ENCODE peak calls at places on chromosomes 12 and 14, in seven cellular contexts. One of them, this sample, is unnamed.

GRCh38 chr12:2792670-2793500 is 1.9 kb upstream of the FKBP4 start:
- DNase-seq in stomach: no peak
- DNase-seq in H1: no peak
- DNase-seq in fibroblast of lung: no peak
- DNase-seq in lower lobe of right lung: no peak
- DNase-seq in psoas muscle: no peak
- DNase-seq in mesendoderm: no peak
- DNase-seq in this sample: no peak

GRCh38 chr12:1851126-1851791 is 30.9 kb downstream of the LRTM2 start:
- DNase-seq in fibroblast of lung: peak; percentile 73
- DNase-seq in lower lobe of right lung: no peak
- DNase-seq in stomach: no peak
- DNase-seq in psoas muscle: no peak
- DNase-seq in H1: no peak
- DNase-seq in mesendoderm: no peak
- DNase-seq in this sample: no peak

GRCh38 chr14:20934148-20934762 is 21.0 kb upstream of the RNASE2 start:
- DNase-seq in psoas muscle: peak; percentile 16
- DNase-seq in fibroblast of lung: peak; percentile 5
- DNase-seq in H1: peak; percentile 96
- DNase-seq in lower lobe of right lung: peak; percentile 71
- DNase-seq in mesendoderm: peak; percentile 78
- DNase-seq in stomach: peak; percentile 36
- DNase-seq in this sample: peak; percentile 0

GRCh38 chr12:46831335-46832083 is 5.7 kb upstream of the SLC38A4 start:
- DNase-seq in lower lobe of right lung: peak; percentile 46
- DNase-seq in H1: peak; percentile 73
- DNase-seq in psoas muscle: peak; percentile 65
- DNase-seq in stomach: peak; percentile 34
- DNase-seq in fibroblast of lung: peak; percentile 24
- DNase-seq in mesendoderm: peak; percentile 33
- DNase-seq in this sample: no peak

GRCh38 chr12:48296586-48297396 is 53.9 kb downstream of the ZNF641 start:
- DNase-seq in stomach: peak; percentile 80
- DNase-seq in mesendoderm: peak; percentile 93
- DNase-seq in H1: peak; percentile 70
- DNase-seq in lower lobe of right lung: peak; percentile 90
- DNase-seq in psoas muscle: peak; percentile 65
- DNase-seq in fibroblast of lung: peak; percentile 69
- DNase-seq in this sample: peak; percentile 55

GRCh38 chr12:94327819-94328218 is 131.8 kb downstream of the CEP83 start:
- DNase-seq in psoas muscle: no peak
- DNase-seq in stomach: no peak
- DNase-seq in lower lobe of right lung: no peak
- DNase-seq in fibroblast of lung: no peak
- DNase-seq in mesendoderm: no peak
- DNase-seq in H1: no peak
- DNase-seq in this sample: no peak

GRCh38 chr12:122834229-122834920 is 882 bp upstream of the HIP1R start:
- DNase-seq in lower lobe of right lung: peak; percentile 59
- DNase-seq in fibroblast of lung: peak; percentile 80
- DNase-seq in stomach: peak; percentile 64
- DNase-seq in mesendoderm: peak; percentile 82
- DNase-seq in psoas muscle: no peak
- DNase-seq in H1: no peak
- DNase-seq in this sample: no peak

GRCh38 chr12:48998497-48999353 is 450 bp downstream of the DDN start:
- DNase-seq in H1: peak; percentile 82
- DNase-seq in fibroblast of lung: peak; percentile 26
- DNase-seq in lower lobe of right lung: peak; percentile 53
- DNase-seq in mesendoderm: no peak
- DNase-seq in stomach: peak; percentile 38
- DNase-seq in psoas muscle: peak; percentile 41
- DNase-seq in this sample: peak; percentile 8

GRCh38 chr14:86168376-86168775 is 638.4 kb downstream of the FLRT2 start:
- DNase-seq in mesendoderm: no peak
- DNase-seq in stomach: no peak
- DNase-seq in psoas muscle: no peak
- DNase-seq in fibroblast of lung: no peak
- DNase-seq in H1: no peak
- DNase-seq in lower lobe of right lung: no peak
- DNase-seq in this sample: no peak

GRCh38 chr12:110693731-110694130 is 4.8 kb upstream of the HVCN1 start:
- DNase-seq in mesendoderm: no peak
- DNase-seq in stomach: no peak
- DNase-seq in H1: no peak
- DNase-seq in psoas muscle: peak; percentile 42
- DNase-seq in fibroblast of lung: peak; percentile 47
- DNase-seq in lower lobe of right lung: peak; percentile 81
- DNase-seq in this sample: no peak

GRCh38 chr12:70241845-70242244 is 1.4 kb upstream of the CNOT2 start:
- DNase-seq in lower lobe of right lung: no peak
- DNase-seq in mesendoderm: no peak
- DNase-seq in H1: no peak
- DNase-seq in stomach: no peak
- DNase-seq in fibroblast of lung: no peak
- DNase-seq in psoas muscle: no peak
- DNase-seq in this sample: no peak

GRCh38 chr14:103207038-103207403 is 83.8 kb downstream of the TNFAIP2 start:
- DNase-seq in mesendoderm: peak; percentile 71
- DNase-seq in psoas muscle: peak; percentile 93
- DNase-seq in fibroblast of lung: peak; percentile 20
- DNase-seq in H1: peak; percentile 69
- DNase-seq in lower lobe of right lung: peak; percentile 68
- DNase-seq in stomach: peak; percentile 51
- DNase-seq in this sample: no peak

GRCh38 chr12:63846249-63846967 is 1.9 kb downstream of the SRGAP1 start:
- DNase-seq in psoas muscle: no peak
- DNase-seq in lower lobe of right lung: no peak
- DNase-seq in stomach: no peak
- DNase-seq in fibroblast of lung: peak; percentile 41
- DNase-seq in H1: no peak
- DNase-seq in mesendoderm: no peak
- DNase-seq in this sample: no peak

GRCh38 chr14:100400115-100400514 is 77.0 kb downstream of the SLC25A47 start:
- DNase-seq in psoas muscle: no peak
- DNase-seq in H1: no peak
- DNase-seq in stomach: peak; percentile 64
- DNase-seq in fibroblast of lung: no peak
- DNase-seq in mesendoderm: no peak
- DNase-seq in lower lobe of right lung: no peak
- DNase-seq in this sample: no peak

GRCh38 chr12:131852551-131853299 is 24.5 kb downstream of the MMP17 start:
- DNase-seq in mesendoderm: no peak
- DNase-seq in fibroblast of lung: no peak
- DNase-seq in psoas muscle: no peak
- DNase-seq in H1: no peak
- DNase-seq in lower lobe of right lung: no peak
- DNase-seq in stomach: no peak
- DNase-seq in this sample: no peak

GRCh38 chr12:120684523-120684932 is 2.4 kb upstream of the MLEC start:
- DNase-seq in fibroblast of lung: no peak
- DNase-seq in stomach: no peak
- DNase-seq in lower lobe of right lung: no peak
- DNase-seq in psoas muscle: no peak
- DNase-seq in mesendoderm: no peak
- DNase-seq in H1: no peak
- DNase-seq in this sample: no peak

GRCh38 chr14:72419226-72419625 is 474.7 kb downstream of the DPF3 start:
- DNase-seq in lower lobe of right lung: no peak
- DNase-seq in stomach: no peak
- DNase-seq in fibroblast of lung: no peak
- DNase-seq in H1: no peak
- DNase-seq in mesendoderm: no peak
- DNase-seq in psoas muscle: no peak
- DNase-seq in this sample: no peak

GRCh38 chr14:25411933-25412757 is 362.2 kb upstream of the STXBP6 start:
- DNase-seq in fibroblast of lung: peak; percentile 11
- DNase-seq in psoas muscle: no peak
- DNase-seq in mesendoderm: peak; percentile 81
- DNase-seq in H1: peak; percentile 54
- DNase-seq in stomach: no peak
- DNase-seq in lower lobe of right lung: no peak
- DNase-seq in this sample: no peak

GRCh38 chr12:129097451-129097850 is 244.2 kb downstream of the GLT1D1 start:
- DNase-seq in stomach: no peak
- DNase-seq in H1: no peak
- DNase-seq in mesendoderm: no peak
- DNase-seq in lower lobe of right lung: no peak
- DNase-seq in psoas muscle: no peak
- DNase-seq in fibroblast of lung: no peak
- DNase-seq in this sample: no peak

GRCh38 chr12:12786716-12787601 is 1.5 kb downstream of the APOLD1 start:
- DNase-seq in H1: peak; percentile 73
- DNase-seq in stomach: peak; percentile 80
- DNase-seq in mesendoderm: peak; percentile 80
- DNase-seq in lower lobe of right lung: peak; percentile 87
- DNase-seq in fibroblast of lung: peak; percentile 81
- DNase-seq in psoas muscle: peak; percentile 81
- DNase-seq in this sample: peak; percentile 73

GRCh38 chr14:72416892-72417291 is 477.0 kb downstream of the DPF3 start:
- DNase-seq in psoas muscle: no peak
- DNase-seq in fibroblast of lung: no peak
- DNase-seq in stomach: no peak
- DNase-seq in H1: no peak
- DNase-seq in lower lobe of right lung: no peak
- DNase-seq in mesendoderm: no peak
- DNase-seq in this sample: no peak

GRCh38 chr12:104609083-104609844 is 152.5 kb downstream of the CHST11 start:
- DNase-seq in fibroblast of lung: no peak
- DNase-seq in H1: no peak
- DNase-seq in psoas muscle: no peak
- DNase-seq in mesendoderm: no peak
- DNase-seq in stomach: no peak
- DNase-seq in lower lobe of right lung: no peak
- DNase-seq in this sample: no peak

GRCh38 chr12:120902846-120903381 is 1.2 kb downstream of the SPPL3 start:
- DNase-seq in psoas muscle: no peak
- DNase-seq in H1: no peak
- DNase-seq in mesendoderm: no peak
- DNase-seq in lower lobe of right lung: no peak
- DNase-seq in fibroblast of lung: no peak
- DNase-seq in stomach: no peak
- DNase-seq in this sample: no peak

GRCh38 chr14:102095871-102096568 is 9.2 kb upstream of the HSP90AA1 start:
- DNase-seq in H1: peak; percentile 57
- DNase-seq in lower lobe of right lung: no peak
- DNase-seq in stomach: no peak
- DNase-seq in mesendoderm: peak; percentile 58
- DNase-seq in fibroblast of lung: no peak
- DNase-seq in psoas muscle: no peak
- DNase-seq in this sample: no peak

GRCh38 chr14:23377201-23377550 is 330 bp downstream of the CMTM5 start:
- DNase-seq in mesendoderm: no peak
- DNase-seq in stomach: no peak
- DNase-seq in H1: no peak
- DNase-seq in lower lobe of right lung: no peak
- DNase-seq in psoas muscle: no peak
- DNase-seq in fibroblast of lung: no peak
- DNase-seq in this sample: no peak

GRCh38 chr14:95296595-95297365 is 22.9 kb downstream of the CLMN start:
- DNase-seq in H1: no peak
- DNase-seq in fibroblast of lung: no peak
- DNase-seq in stomach: no peak
- DNase-seq in lower lobe of right lung: no peak
- DNase-seq in mesendoderm: no peak
- DNase-seq in psoas muscle: no peak
- DNase-seq in this sample: no peak
- H3K4me1 ChIP-seq in H1: peaks cover 12% of the 10 kb centered on the region
- H3K4me1 ChIP-seq in fibroblast of lung: no peaks in the 10 kb centered on the region
- H3K4me1 ChIP-seq in stomach: peaks cover 8% of the 10 kb centered on the region
- H3K4me1 ChIP-seq in lower lobe of right lung: no peaks in the 10 kb centered on the region
- H3K4me1 ChIP-seq in mesendoderm: no peaks in the 10 kb centered on the region
- H3K4me1 ChIP-seq in psoas muscle: peaks cover 3% of the 10 kb centered on the region
- H3K4me1 ChIP-seq in this sample: no peaks in the 10 kb centered on the region

GRCh38 chr14:57937681-57938080 is 71.8 kb upstream of the SLC35F4 start:
- DNase-seq in mesendoderm: no peak
- DNase-seq in fibroblast of lung: no peak
- DNase-seq in stomach: no peak
- DNase-seq in lower lobe of right lung: no peak
- DNase-seq in H1: no peak
- DNase-seq in psoas muscle: no peak
- DNase-seq in this sample: no peak
- H3K4me1 ChIP-seq in mesendoderm: no peaks in the 10 kb centered on the region
- H3K4me1 ChIP-seq in fibroblast of lung: no peaks in the 10 kb centered on the region
- H3K4me1 ChIP-seq in stomach: no peaks in the 10 kb centered on the region
- H3K4me1 ChIP-seq in lower lobe of right lung: no peaks in the 10 kb centered on the region
- H3K4me1 ChIP-seq in H1: no peaks in the 10 kb centered on the region
- H3K4me1 ChIP-seq in psoas muscle: no peaks in the 10 kb centered on the region
- H3K4me1 ChIP-seq in this sample: no peaks in the 10 kb centered on the region

GRCh38 chr14:61347771-61348443 is 26.5 kb downstream of the PRKCH start:
- DNase-seq in mesendoderm: no peak
- DNase-seq in fibroblast of lung: no peak
- DNase-seq in stomach: no peak
- DNase-seq in H1: no peak
- DNase-seq in lower lobe of right lung: no peak
- DNase-seq in psoas muscle: no peak
- DNase-seq in this sample: no peak

GRCh38 chr14:61344437-61345143 is 23.2 kb downstream of the PRKCH start:
- DNase-seq in lower lobe of right lung: no peak
- DNase-seq in fibroblast of lung: no peak
- DNase-seq in H1: no peak
- DNase-seq in psoas muscle: no peak
- DNase-seq in mesendoderm: no peak
- DNase-seq in stomach: no peak
- DNase-seq in this sample: no peak

GRCh38 chr14:61345144-61345482 is 23.7 kb downstream of the PRKCH start:
- DNase-seq in fibroblast of lung: no peak
- DNase-seq in lower lobe of right lung: no peak
- DNase-seq in H1: no peak
- DNase-seq in mesendoderm: no peak
- DNase-seq in psoas muscle: no peak
- DNase-seq in stomach: no peak
- DNase-seq in this sample: no peak

GRCh38 chr14:61346221-61346620 is 24.8 kb downstream of the PRKCH start:
- DNase-seq in H1: no peak
- DNase-seq in psoas muscle: no peak
- DNase-seq in fibroblast of lung: no peak
- DNase-seq in lower lobe of right lung: no peak
- DNase-seq in stomach: no peak
- DNase-seq in mesendoderm: no peak
- DNase-seq in this sample: no peak

GRCh38 chr14:61346793-61347192 is 25.4 kb downstream of the PRKCH start:
- DNase-seq in mesendoderm: no peak
- DNase-seq in fibroblast of lung: no peak
- DNase-seq in H1: no peak
- DNase-seq in psoas muscle: no peak
- DNase-seq in stomach: no peak
- DNase-seq in lower lobe of right lung: no peak
- DNase-seq in this sample: no peak
- H3K4me1 ChIP-seq in mesendoderm: no peaks in the 10 kb centered on the region
- H3K4me1 ChIP-seq in fibroblast of lung: no peaks in the 10 kb centered on the region
- H3K4me1 ChIP-seq in H1: no peaks in the 10 kb centered on the region
- H3K4me1 ChIP-seq in psoas muscle: peaks cover 29% of the 10 kb centered on the region
- H3K4me1 ChIP-seq in stomach: peaks cover 36% of the 10 kb centered on the region
- H3K4me1 ChIP-seq in lower lobe of right lung: peaks cover 87% of the 10 kb centered on the region
- H3K4me1 ChIP-seq in this sample: peaks cover 98% of the 10 kb centered on the region

DNA sequence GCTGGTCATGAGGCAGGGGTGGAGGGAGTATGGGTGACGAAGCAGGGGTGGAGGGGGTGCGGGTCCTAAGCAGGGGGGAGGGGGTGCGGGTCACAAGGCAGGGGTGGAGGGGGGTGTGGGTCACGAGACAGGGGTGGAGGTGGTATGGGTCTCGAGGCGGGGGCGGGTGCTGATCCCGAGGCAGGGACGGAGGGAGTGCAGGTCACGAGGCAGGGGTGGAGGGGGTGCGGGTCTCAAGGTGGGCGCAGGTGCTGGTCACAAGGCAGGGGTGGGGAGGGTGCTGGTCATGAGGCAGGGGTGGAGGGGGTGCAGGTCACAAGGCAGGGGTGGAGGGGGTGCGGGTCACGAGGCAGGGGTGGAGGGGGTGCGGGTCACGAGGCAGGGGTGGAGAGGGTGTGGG is 56.5 kb downstream of the ITPK1 start:
- DNase-seq in lower lobe of right lung: no peak
- DNase-seq in mesendoderm: no peak
- DNase-seq in psoas muscle: no peak
- DNase-seq in H1: no peak
- DNase-seq in fibroblast of lung: no peak
- DNase-seq in stomach: no peak
- DNase-seq in this sample: no peak
- H3K4me1 ChIP-seq in lower lobe of right lung: peaks cover 35% of the 10 kb centered on the region
- H3K4me1 ChIP-seq in mesendoderm: no peaks in the 10 kb centered on the region
- H3K4me1 ChIP-seq in psoas muscle: peaks cover 13% of the 10 kb centered on the region
- H3K4me1 ChIP-seq in H1: peaks cover 31% of the 10 kb centered on the region
- H3K4me1 ChIP-seq in fibroblast of lung: peaks cover 9% of the 10 kb centered on the region
- H3K4me1 ChIP-seq in stomach: peaks cover 68% of the 10 kb centered on the region
- H3K4me1 ChIP-seq in this sample: peaks cover 9% of the 10 kb centered on the region